ENCODE peak calls at places on chromosomes 7 and 10, in seven cellular contexts. N is heart left ventricle, U is psoas muscle, Z is left ventricle myocardium inferior, T is mammary epithelial cell, C is PC-3, Y is astrocyte. F is an unnamed sample.

GRCh38 chr7:37285701-37286475 is 162.8 kb downstream of the ELMO1 start:
- DNase-seq in N (no peak), T (no peak), C (no peak), U (no peak), Z (no peak), Y (no peak), F (no peak)

GRCh38 chr10:49441488-49442476 is 45.9 kb upstream of the DRGX start:
- DNase-seq in Y (no peak), U (no peak), T (no peak), C (no peak), N (no peak), Z (no peak), F (no peak)

GRCh38 chr10:132589015-132589414 is 51.4 kb downstream of the INPP5A start:
- DNase-seq in Y (no peak), T (no peak), N (no peak), C (no peak), U (no peak), Z (no peak), F (no peak)

GRCh38 chr10:101072923-101073322 is 11.1 kb downstream of the KAZALD1 start:
- DNase-seq in Z (no peak), U (no peak), Y (no peak), N (no peak), C (no peak), T (no peak), F (no peak)

GRCh38 chr10:102634696-102635095 is 9.6 kb upstream of the TRIM8 start:
- DNase-seq in N (peak; percentile 35), U (peak; percentile 9), Z (no peak), Y (no peak), T (peak; percentile 35), C (no peak), F (no peak)

GRCh38 chr7:113085781-113086390 is 741 bp downstream of the GPR85 start:
- DNase-seq in N (no peak), C (no peak), Z (no peak), T (no peak), U (no peak), Y (peak; percentile 41), F (no peak)

GRCh38 chr7:50369408-50370026 is 65.0 kb downstream of the IKZF1 start:
- DNase-seq in Y (no peak), U (no peak), Z (no peak), C (peak; percentile 50), N (no peak), T (peak; percentile 3), F (no peak)

GRCh38 chr10:109976657-109977056 is 31.1 kb upstream of the ADD3 start:
- DNase-seq in U (no peak), C (no peak), Z (no peak), N (no peak), Y (no peak), T (no peak), F (no peak)

GRCh38 chr7:157547611-157548010 is 210.8 kb downstream of the DNAJB6 start:
- DNase-seq in Z (no peak), Y (no peak), C (no peak), T (no peak), N (no peak), U (no peak), F (no peak)

GRCh38 chr7:149140784-149141183 is 6.5 kb upstream of the ZNF398 start:
- DNase-seq in U (no peak), C (no peak), Z (no peak), T (no peak), N (no peak), Y (no peak), F (no peak)

GRCh38 chr7:20238754-20239324 is 21.7 kb upstream of the MACC1 start:
- DNase-seq in C (no peak), U (no peak), T (peak; percentile 90), Z (no peak), N (peak; percentile 36), Y (peak; percentile 73), F (no peak)

GRCh38 chr10:58608826-58609225 is 96.2 kb downstream of the BICC1 start:
- DNase-seq in N (no peak), Z (no peak), Y (no peak), C (no peak), T (no peak), U (no peak), F (no peak)

GRCh38 chr7:150324366-150324961 is 1.1 kb upstream of the ACTR3C start:
- DNase-seq in U (no peak), C (no peak), T (no peak), Z (no peak), Y (peak; percentile 54), N (no peak), F (peak; percentile 69)

GRCh38 chr7:2225336-2225735 is 7.4 kb downstream of the MAD1L1 start:
- DNase-seq in Z (no peak), U (no peak), T (peak; percentile 70), C (peak; percentile 92), Y (no peak), N (no peak), F (no peak)

GRCh38 chr10:10855178-10855577 is 162.5 kb upstream of the CELF2 start:
- DNase-seq in C (no peak), U (no peak), Y (no peak), T (no peak), N (no peak), Z (no peak), F (no peak)

GRCh38 chr10:52540479-52540984 is 226.5 kb downstream of the DKK1 start:
- DNase-seq in N (no peak), T (no peak), U (no peak), Y (peak; percentile 11), C (no peak), Z (no peak), F (no peak)

GRCh38 chr7:142457146-142457703 is 199.4 kb upstream of the PRSS58 start:
- DNase-seq in T (no peak), N (no peak), C (no peak), U (no peak), Y (peak; percentile 19), Z (no peak), F (no peak)

GRCh38 chr10:20481054-20481453 is 416.1 kb downstream of the NEBL start:
- DNase-seq in N (no peak), T (no peak), Y (no peak), Z (no peak), C (no peak), U (no peak), F (no peak)
- H3K27ac ChIP-seq in N (no peak overlapping the region), T (no peak overlapping the region), Y (no peak overlapping the region), Z (no peak overlapping the region), C (no peak overlapping the region), U (no peak overlapping the region), F (no peak overlapping the region)

GRCh38 chr7:7166318-7166717 is 16.0 kb upstream of the C1GALT1 start:
- DNase-seq in Z (no peak), T (no peak), Y (no peak), C (no peak), N (no peak), U (no peak), F (no peak)
- H3K4me1 ChIP-seq in Z (no peaks in the 10 kb centered on the region), T (no peaks in the 10 kb centered on the region), Y (no peaks in the 10 kb centered on the region), C (no peaks in the 10 kb centered on the region), N (no peaks in the 10 kb centered on the region), U (no peaks in the 10 kb centered on the region), F (no peaks in the 10 kb centered on the region)

DNA sequence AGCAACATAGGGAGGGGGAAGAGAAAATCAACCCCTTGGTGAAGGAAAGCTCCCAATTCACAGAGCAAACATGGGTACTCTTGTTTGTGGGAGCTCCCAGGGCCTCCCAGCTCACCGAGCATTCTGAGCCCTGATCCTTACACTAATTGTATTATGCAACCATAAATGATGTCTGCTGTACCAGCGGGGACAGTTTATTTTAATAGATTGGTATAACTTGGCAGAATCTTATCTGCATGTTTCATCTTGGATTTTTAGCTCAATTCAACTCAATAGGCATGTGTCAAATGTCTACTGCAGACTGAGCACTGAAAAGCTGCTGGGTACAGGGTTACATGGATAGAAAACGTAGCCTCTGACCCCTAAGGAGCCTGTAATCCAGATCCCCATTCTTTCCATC is 18.1 kb downstream of the EGFR start:
- DNase-seq in C (no peak), U (no peak), T (no peak), N (no peak), Y (no peak), Z (no peak), F (no peak)
- H3K27ac ChIP-seq in C (no peak overlapping the region), U (no peak overlapping the region), T (no peak overlapping the region), N (no peak overlapping the region), Y (no peak overlapping the region), Z (no peak overlapping the region), F (no peak overlapping the region)

GRCh38 chr10:112006831-112007230 is 176.7 kb downstream of the GPAM start:
- DNase-seq in T (no peak), N (no peak), U (no peak), Z (no peak), Y (no peak), C (no peak), F (no peak)
- H3K4me1 ChIP-seq in T (no peaks in the 10 kb centered on the region), N (no peaks in the 10 kb centered on the region), U (no peaks in the 10 kb centered on the region), Z (no peaks in the 10 kb centered on the region), Y (no peaks in the 10 kb centered on the region), C (no peaks in the 10 kb centered on the region), F (no peaks in the 10 kb centered on the region)

GRCh38 chr10:29828440-29828894 is 193.7 kb upstream of the SVIL start:
- DNase-seq in N (no peak), Z (no peak), C (no peak), T (peak; percentile 55), U (no peak), Y (no peak), F (no peak)

GRCh38 chr10:29828978-29829377 is 194.2 kb upstream of the SVIL start:
- DNase-seq in Y (no peak), T (no peak), C (no peak), U (no peak), Z (no peak), N (no peak), F (no peak)

GRCh38 chr10:29826801-29827200 is 192.0 kb upstream of the SVIL start:
- DNase-seq in C (no peak), N (no peak), U (no peak), Z (no peak), T (no peak), Y (no peak), F (no peak)

GRCh38 chr10:29826221-29826620 is 191.4 kb upstream of the SVIL start:
- DNase-seq in N (no peak), T (no peak), Y (no peak), C (no peak), Z (no peak), U (no peak), F (no peak)

GRCh38 chr10:29827512-29827911 is 192.7 kb upstream of the SVIL start:
- DNase-seq in Z (no peak), N (no peak), Y (no peak), C (no peak), U (no peak), T (no peak), F (no peak)
- H3K27ac ChIP-seq in Z (no peak overlapping the region), N (no peak overlapping the region), Y (no peak overlapping the region), C (no peak overlapping the region), U (no peak overlapping the region), T (no peak overlapping the region), F (no peak overlapping the region)

DNA sequence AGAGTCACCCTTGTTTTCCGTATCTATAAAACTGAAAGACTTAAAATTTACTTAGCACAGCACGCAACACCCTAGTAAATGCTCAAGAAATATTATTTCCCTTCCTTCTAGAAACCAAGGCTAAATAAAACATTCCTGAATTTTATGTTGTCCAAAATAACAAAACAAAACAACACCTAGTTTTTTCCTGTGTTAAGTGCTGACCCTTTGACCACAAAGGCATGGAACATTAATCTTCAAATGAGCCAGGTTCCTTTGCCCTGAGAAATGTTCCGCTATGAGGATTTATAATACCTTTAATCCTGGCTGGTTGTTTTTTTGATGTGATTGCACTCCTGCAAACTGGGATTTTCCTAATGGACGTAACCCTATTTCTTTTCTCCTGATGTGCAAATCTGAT is 29.0 kb upstream of the DGKI start:
- DNase-seq in N (no peak), C (no peak), Z (no peak), Y (no peak), U (no peak), T (no peak), F (no peak)
- H3K4me1 ChIP-seq in N (no peaks in the 10 kb centered on the region), C (no peaks in the 10 kb centered on the region), Z (peaks cover 76% of the 10 kb centered on the region), Y (peaks cover 47% of the 10 kb centered on the region), U (peaks cover 15% of the 10 kb centered on the region), T (peaks cover 26% of the 10 kb centered on the region), F (no peaks in the 10 kb centered on the region)

F was measured in colonic mucosa.